ENCODE peak calls at places on chromosomes 4 and X, in five cellular contexts. V is A549, U is uterus, Y is tibial nerve, G is SK-N-SH. L is an unnamed sample.

GRCh38 chr4:40200881-40201797 is 4.3 kb downstream of the RHOH start:
- DNase-seq in V (no peak), U (no peak), Y (no peak), G (peak; percentile 32), L (no peak)

GRCh38 chr4:15104825-15105224 is 102.5 kb downstream of the CPEB2 start:
- DNase-seq in U (no peak), V (no peak), G (no peak), Y (no peak), L (no peak)

GRCh38 chr4:67871867-67872266 is 11.9 kb downstream of the TMPRSS11D start:
- DNase-seq in Y (no peak), V (peak; percentile 3), U (no peak), G (peak; percentile 20), L (no peak)

GRCh38 chr4:84952004-84952403 is 14.5 kb downstream of the WDFY3 start:
- DNase-seq in G (no peak), Y (no peak), V (peak; percentile 21), U (no peak), L (no peak)

GRCh38 chr4:183252959-183253358 is 67.1 kb downstream of the CLDN22 start:
- DNase-seq in Y (no peak), V (no peak), U (no peak), G (no peak), L (no peak)

GRCh38 chr4:174358823-174359222 is 75.1 kb downstream of the CEP44 start:
- DNase-seq in U (no peak), Y (no peak), V (no peak), G (no peak), L (no peak)

GRCh38 chrX:30957753-30958152 is 68.7 kb upstream of the TAB3 start:
- DNase-seq in Y (no peak), U (no peak), G (no peak), V (peak; percentile 5), L (no peak)

GRCh38 chr4:70613893-70614572 is 14.5 kb upstream of the ENAM start:
- DNase-seq in Y (no peak), G (no peak), V (no peak), U (no peak), L (no peak)

GRCh38 chr4:74056858-74057562 is 18.5 kb upstream of the CXCL3 start:
- DNase-seq in V (peak; percentile 26), Y (no peak), U (no peak), G (no peak), L (no peak)

GRCh38 chr4:86218721-86219481 is 141.0 kb downstream of the MAPK10 start:
- DNase-seq in U (no peak), G (peak; percentile 40), V (no peak), Y (no peak), L (no peak)

GRCh38 chr4:32929738-32930688 is 2209.8 kb downstream of the PCDH7 start:
- DNase-seq in U (no peak), V (no peak), Y (no peak), G (no peak), L (no peak)

GRCh38 chr4:20075479-20075878 is 176.2 kb upstream of the SLIT2 start:
- DNase-seq in Y (no peak), V (no peak), G (no peak), U (no peak), L (no peak)

GRCh38 chr4:100367451-100367850 is 150.4 kb downstream of the EMCN start:
- DNase-seq in U (no peak), Y (no peak), V (no peak), G (no peak), L (no peak)

GRCh38 chr4:174928174-174928573 is 10.0 kb downstream of the ADAM29 start:
- DNase-seq in G (no peak), U (no peak), V (no peak), Y (no peak), L (no peak)

GRCh38 chrX:107935200-107935599 is 47.0 kb downstream of the TEX13B start:
- DNase-seq in V (no peak), G (no peak), U (no peak), Y (no peak), L (no peak)

GRCh38 chrX:139930923-139931645 is 1.8 kb downstream of the ATP11C start:
- DNase-seq in U (no peak), V (peak; percentile 10), Y (no peak), G (peak; percentile 42), L (no peak)

DNA sequence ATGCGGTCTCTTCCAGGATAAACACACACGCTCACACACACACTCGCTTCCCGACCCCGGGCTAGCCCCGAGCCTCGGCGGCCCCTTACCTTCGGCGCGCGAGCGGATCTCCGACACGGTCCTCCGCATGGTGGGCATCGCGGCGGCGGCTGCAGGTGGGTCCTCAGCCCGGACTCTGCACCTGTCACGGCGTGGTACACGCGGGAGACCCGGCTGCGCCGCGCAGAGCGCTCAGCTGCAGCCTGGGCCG is 244 bp downstream of the ATP8A1 start:
- DNase-seq in G (no peak), Y (no peak), U (no peak), V (no peak), L (no peak)
- TF ChIP-seq CTCF in G (no peak), Y (no peak), U (no peak), V (no peak), L (no peak)

GRCh38 chr4:153541426-153542096 is 75.4 kb downstream of the TMEM131L start:
- DNase-seq in Y (no peak), U (no peak), V (no peak), G (no peak), L (no peak)

GRCh38 chr4:153539058-153539826 is 73.1 kb downstream of the TMEM131L start:
- DNase-seq in V (no peak), Y (no peak), G (no peak), U (no peak), L (no peak)

GRCh38 chr4:153535735-153536494 is 69.8 kb downstream of the TMEM131L start:
- DNase-seq in V (no peak), G (no peak), U (no peak), Y (no peak), L (no peak)

GRCh38 chr4:153537493-153537960 is 71.4 kb downstream of the TMEM131L start:
- DNase-seq in V (no peak), Y (no peak), G (no peak), U (no peak), L (no peak)

GRCh38 chr4:153538408-153539057 is 72.4 kb downstream of the TMEM131L start:
- DNase-seq in V (no peak), G (peak; percentile 61), Y (no peak), U (peak; percentile 41), L (no peak)
- H3K4me1 ChIP-seq in V (no peaks in the 10 kb centered on the region), G (peaks cover 10% of the 10 kb centered on the region), Y (peaks cover 7% of the 10 kb centered on the region), U (peaks cover 6% of the 10 kb centered on the region), L (peaks cover 49% of the 10 kb centered on the region)

DNA sequence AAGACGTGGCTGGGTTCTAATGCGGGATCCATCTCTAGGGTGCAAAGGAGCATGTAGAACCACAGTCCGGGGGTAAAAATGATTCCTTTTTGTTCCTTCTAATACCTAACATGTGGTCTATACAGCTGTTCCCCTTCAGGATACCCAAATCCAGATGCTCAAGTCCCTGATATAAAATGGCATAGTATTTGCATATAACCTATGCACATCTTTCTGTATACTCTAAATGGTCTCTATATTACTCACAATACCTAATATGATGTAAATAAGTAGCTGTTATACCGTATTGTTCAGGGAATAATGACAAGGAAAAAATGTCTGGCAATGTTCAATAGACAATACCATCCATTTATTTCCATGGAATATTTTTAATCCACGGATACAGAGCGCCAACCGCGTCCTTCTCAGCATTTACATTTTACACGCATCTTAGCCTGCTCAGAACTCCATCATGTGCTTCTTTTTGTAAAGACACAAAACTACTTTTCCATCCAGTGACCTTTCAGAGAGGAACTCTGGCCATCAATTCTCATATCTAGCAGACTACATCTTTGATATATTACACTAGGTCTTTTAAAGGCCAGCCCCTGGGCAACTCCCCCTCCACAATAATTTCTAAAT is 31.9 kb downstream of the ACSL1 start:
- DNase-seq in U (no peak), G (no peak), V (no peak), Y (no peak), L (no peak)
- H3K27ac ChIP-seq in U (no peak overlapping the region), G (no peak overlapping the region), V (peak overlapping the region; percentile 69), Y (peak overlapping the region; percentile 73), L (peak overlapping the region; percentile 2)

GRCh38 chr4:164931551-164932324 is 45.7 kb downstream of the TRIM61 start:
- DNase-seq in U (no peak), V (no peak), G (no peak), Y (no peak), L (no peak)

GRCh38 chr4:164935363-164935762 is 42.1 kb downstream of the TRIM61 start:
- DNase-seq in V (no peak), G (peak; percentile 17), U (no peak), Y (no peak), L (no peak)

GRCh38 chr4:164933244-164933643 is 44.2 kb downstream of the TRIM61 start:
- DNase-seq in G (no peak), V (no peak), U (no peak), Y (no peak), L (no peak)

GRCh38 chr4:164943192-164943591 is 34.3 kb downstream of the TRIM61 start:
- DNase-seq in Y (no peak), G (no peak), U (no peak), V (no peak), L (no peak)

DNA sequence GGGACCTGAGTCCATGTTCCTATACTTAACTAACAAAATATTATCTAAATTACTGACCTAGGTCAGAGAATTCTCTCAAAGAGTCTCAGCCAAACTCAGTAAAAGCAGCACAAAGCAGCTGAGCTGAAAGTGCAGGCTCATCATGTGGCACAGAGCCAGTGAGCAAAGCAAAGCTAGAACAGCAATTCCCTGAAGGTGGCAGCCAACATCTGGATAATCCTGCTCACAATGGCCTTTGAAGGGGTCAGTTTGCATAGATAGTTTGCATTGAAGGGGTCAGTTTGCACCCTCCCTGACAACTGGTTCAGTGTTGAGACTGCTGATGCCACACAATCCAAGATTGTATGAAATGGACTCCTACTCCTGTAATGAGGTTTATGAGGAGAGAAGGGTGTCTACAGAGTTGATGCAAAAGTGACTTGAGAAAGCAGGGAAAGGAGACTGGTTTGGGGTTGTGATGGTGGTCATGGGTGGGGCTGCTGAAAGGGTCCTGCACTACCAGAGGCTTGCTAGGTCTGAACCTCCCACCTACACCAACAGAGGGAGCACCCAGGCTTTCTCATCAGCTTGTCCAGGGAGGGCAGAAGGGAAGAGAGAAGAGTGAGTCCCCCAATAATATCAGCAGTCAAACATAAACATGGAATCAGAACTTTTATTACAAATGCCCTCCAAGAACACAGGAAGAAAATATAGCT is 39.7 kb downstream of the TRIM61 start:
- DNase-seq in G (no peak), Y (no peak), V (no peak), U (no peak), L (no peak)
- TF ChIP-seq CTCF in G (no peak), Y (no peak), V (no peak), U (no peak), L (no peak)

DNA sequence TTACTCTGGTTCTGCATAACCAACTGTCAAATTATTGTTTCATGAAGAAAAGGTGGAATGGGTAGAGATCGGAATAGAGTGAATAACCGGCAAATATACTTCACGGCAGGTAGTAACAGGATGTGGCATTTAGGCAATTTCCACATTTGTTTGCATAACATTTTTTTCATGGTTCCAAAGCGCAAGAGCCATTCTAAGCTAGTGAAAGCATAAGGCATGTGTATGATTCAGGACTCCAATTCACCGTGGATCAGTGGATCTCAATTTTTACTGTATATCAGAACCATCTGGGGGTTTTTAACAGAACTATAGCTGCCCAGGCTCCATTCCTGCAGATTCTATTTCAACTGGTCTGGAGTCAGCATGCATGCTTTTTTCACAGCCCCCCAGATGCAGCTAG is 30.2 kb downstream of the AFAP1 start:
- DNase-seq in U (no peak), G (no peak), V (no peak), Y (no peak), L (no peak)
- H3K4me1 ChIP-seq in U (peaks cover 15% of the 10 kb centered on the region), G (peaks cover 71% of the 10 kb centered on the region), V (peaks cover 96% of the 10 kb centered on the region), Y (peaks cover 18% of the 10 kb centered on the region), L (no peaks in the 10 kb centered on the region)